ENCODE peak calls at places on chromosomes 11 and 22, in five cellular contexts. H is HCT116, P is K562, N is SK-N-SH, U is GM12878. Q is an unnamed sample.

GRCh38 chr22:24146791-24147353 is 34.4 kb upstream of the SUSD2 start:
- DNase-seq in H (no peak), P (no peak), N (peak), U (no peak), Q (peak)

GRCh38 chr22:37275622-37276021 is 6.7 kb upstream of the CYTH4 start:
- DNase-seq in H (no peak), P (no peak), N (no peak), U (no peak), Q (no peak)

GRCh38 chr11:7032692-7033091 is 12.4 kb downstream of the NLRP14 start:
- DNase-seq in H (no peak), P (no peak), N (no peak), U (no peak), Q (no peak)

GRCh38 chr11:123195182-123196059 is at the start of gene CLMP:
- DNase-seq in H (no peak), P (no peak), N (peak), U (no peak), Q (no peak)

GRCh38 chr22:26681395-26681821 is 24.0 kb downstream of the MIAT start:
- DNase-seq in H (no peak), P (no peak), N (no peak), U (no peak), Q (no peak)

GRCh38 chr11:43626798-43627197 is 53.7 kb upstream of the HSD17B12 start:
- DNase-seq in H (no peak), P (no peak), N (no peak), U (no peak), Q (no peak)

GRCh38 chr22:36486619-36487384 is 5.4 kb upstream of the TXN2 start:
- DNase-seq in H (no peak), P (no peak), N (no peak), U (no peak), Q (no peak)

GRCh38 chr11:116530705-116531104 is 242.1 kb downstream of the BUD13 start:
- DNase-seq in H (no peak), P (no peak), N (no peak), U (no peak), Q (no peak)

GRCh38 chr11:12123799-12124198 is 13.4 kb downstream of the MICAL2 start:
- DNase-seq in H (no peak), P (no peak), N (no peak), U (no peak), Q (no peak)

GRCh38 chr11:126354631-126355323 is 709 bp upstream of the ST3GAL4 start:
- DNase-seq in H (no peak), P (peak), N (no peak), U (no peak), Q (no peak)

GRCh38 chr11:120170741-120171261 is 32.9 kb upstream of the TRIM29 start:
- DNase-seq in H (no peak), P (no peak), N (no peak), U (no peak), Q (no peak)

DNA sequence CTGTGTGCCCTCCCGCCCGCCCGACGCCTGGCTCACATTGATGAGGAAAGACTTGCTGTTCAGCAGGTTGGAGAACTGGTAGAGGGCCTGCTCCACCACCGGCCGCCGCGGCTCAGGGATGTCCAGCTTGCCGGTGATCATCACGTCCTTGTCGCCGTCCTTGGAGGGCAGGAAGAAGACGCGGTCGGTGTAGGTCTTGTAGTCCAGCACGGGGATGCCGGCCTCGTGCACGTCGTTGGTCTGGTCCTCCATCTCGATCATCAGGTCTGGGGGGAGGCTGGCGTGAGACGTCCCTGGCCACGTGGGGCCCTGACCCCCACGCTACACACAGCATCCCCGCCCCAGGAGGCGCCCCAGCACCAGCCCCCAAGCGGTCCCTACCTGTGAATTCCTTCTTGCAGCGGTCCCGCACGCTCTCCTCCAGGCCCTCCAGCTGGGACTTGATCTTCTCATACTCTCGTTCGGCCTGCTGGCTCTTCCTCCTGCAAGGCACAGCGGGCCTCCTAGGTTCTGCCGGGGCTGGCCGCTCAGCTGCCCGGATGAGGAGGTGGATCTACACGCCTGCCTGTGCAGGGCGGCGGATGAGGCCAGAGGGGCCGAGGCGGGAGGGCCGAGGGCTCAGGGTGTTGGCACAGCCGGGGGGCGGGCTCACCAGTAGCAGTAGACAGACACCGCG is 10.7 kb upstream of the MAPK11 start:
- DNase-seq in H (no peak), P (no peak), N (no peak), U (no peak), Q (no peak)
- TF ChIP-seq JUND in H (no peak), P (no peak), N (no peak), U (no peak), Q (no peak)

GRCh38 chr11:115234794-115235193 is 269.4 kb downstream of the CADM1 start:
- DNase-seq in H (no peak), P (no peak), N (no peak), U (no peak), Q (no peak)
- TF ChIP-seq JUND in H (no peak), P (no peak), N (no peak), U (no peak), Q (no peak)

GRCh38 chr11:86115542-86116385 is 46.9 kb upstream of the PICALM start:
- DNase-seq in H (no peak), P (no peak), N (no peak), U (no peak), Q (no peak)
- TF ChIP-seq JUND in H (no peak), P (no peak), N (no peak), U (no peak), Q (no peak)

DNA sequence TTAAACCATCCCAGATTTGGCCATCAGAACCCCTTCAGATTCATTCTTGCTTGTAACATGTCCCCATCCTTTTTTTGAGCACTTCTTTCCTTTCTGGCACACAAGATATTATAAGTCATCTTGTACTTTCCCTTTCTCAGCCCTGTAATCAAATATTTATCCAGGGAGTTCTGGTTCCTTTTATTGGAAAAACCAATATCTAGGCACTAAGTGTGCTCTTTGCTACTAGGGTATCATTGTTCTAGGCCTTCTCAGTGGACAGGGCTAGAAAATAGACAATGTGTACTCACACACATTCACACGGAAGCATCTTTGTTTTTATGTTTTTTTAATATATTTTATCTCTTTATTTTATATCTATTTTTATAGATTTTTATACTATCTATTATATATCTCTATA is 47.3 kb downstream of the ARL14EP start:
- DNase-seq in H (no peak), P (no peak), N (no peak), U (no peak), Q (no peak)
- TF ChIP-seq JUND in H (no peak), P (no peak), N (no peak), U (no peak), Q (no peak)

GRCh38 chr11:119093951-119094815 is 7.5 kb downstream of the DPAGT1 start:
- DNase-seq in H (no peak), P (peak), N (peak), U (no peak), Q (peak)
- TF ChIP-seq JUND in H (no peak), P (no peak), N (no peak), U (no peak), Q (no peak)

GRCh38 chr11:134950692-134951304 is 538.8 kb upstream of the B3GAT1 start:
- DNase-seq in H (no peak), P (no peak), N (no peak), U (no peak), Q (no peak)
- TF ChIP-seq JUND in H (no peak), P (no peak), N (no peak), U (no peak), Q (no peak)

GRCh38 chr11:16987205-16987568 is 27.0 kb downstream of the PLEKHA7 start:
- DNase-seq in H (no peak), P (peak), N (no peak), U (no peak), Q (peak)

GRCh38 chr11:16989554-16989953 is 24.7 kb downstream of the PLEKHA7 start:
- DNase-seq in H (no peak), P (no peak), N (no peak), U (no peak), Q (no peak)

GRCh38 chr11:16985297-16985696 is 28.9 kb downstream of the PLEKHA7 start:
- DNase-seq in H (no peak), P (no peak), N (no peak), U (no peak), Q (peak)

GRCh38 chr11:16984229-16984628 is 30.0 kb downstream of the PLEKHA7 start:
- DNase-seq in H (no peak), P (no peak), N (no peak), U (no peak), Q (no peak)

GRCh38 chr11:16986434-16987204 is 27.6 kb downstream of the PLEKHA7 start:
- DNase-seq in H (no peak), P (peak), N (no peak), U (peak), Q (peak)
- TF ChIP-seq JUND in H (no peak), P (no peak), N (no peak), U (peak), Q (no peak)

GRCh38 chr11:63682045-63682915 is 980 bp downstream of the RTN3 start:
- DNase-seq in H (no peak), P (peak), N (peak), U (no peak), Q (peak)
- TF ChIP-seq JUND in H (no peak), P (no peak), N (no peak), U (no peak), Q (no peak)

DNA sequence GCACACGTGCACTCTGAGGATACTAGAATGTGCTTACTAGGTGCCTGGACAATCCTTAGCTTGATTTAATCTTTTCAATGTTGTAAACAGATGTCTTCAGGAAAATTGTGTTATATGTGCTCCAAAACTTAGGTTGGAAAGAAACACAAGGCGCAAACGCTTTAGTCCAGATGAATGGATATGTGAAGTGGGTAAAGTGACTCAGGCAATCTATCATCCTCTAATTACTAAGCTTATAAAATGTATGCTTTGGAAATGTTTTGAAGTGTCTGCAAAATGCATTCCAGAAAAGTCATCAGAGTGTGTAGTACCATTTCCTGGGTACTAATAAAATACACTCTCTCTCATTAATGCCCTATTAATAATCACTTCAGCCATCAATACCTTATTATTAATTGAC is 92.1 kb downstream of the SLC17A6 start:
- DNase-seq in H (no peak), P (no peak), N (no peak), U (no peak), Q (no peak)
- TF ChIP-seq JUND in H (no peak), P (no peak), N (no peak), U (no peak), Q (no peak)

Q was measured in T47D.